ENCODE peak calls at places on chromosomes 1 and 21, in four cellular contexts. One of them, this sample, is unnamed.

GRCh38 chr1:218686258-218686657 is 341.1 kb downstream of the TGFB2 start:
- DNase-seq in activated CD8-positive, alpha-beta memory T cell treated with anti-CD3 and anti-CD28 coated beads for 4 hours: no peak
- DNase-seq in esophagus muscularis mucosa: no peak
- DNase-seq in astrocyte: peak; percentile 55
- DNase-seq in this sample: no peak

GRCh38 chr1:155086856-155087535 is 8.4 kb downstream of the EFNA3 start:
- DNase-seq in activated CD8-positive, alpha-beta memory T cell treated with anti-CD3 and anti-CD28 coated beads for 4 hours: no peak
- DNase-seq in esophagus muscularis mucosa: no peak
- DNase-seq in astrocyte: no peak
- DNase-seq in this sample: peak; percentile 93

GRCh38 chr1:231203259-231204057 is 37.6 kb upstream of the GNPAT start:
- DNase-seq in activated CD8-positive, alpha-beta memory T cell treated with anti-CD3 and anti-CD28 coated beads for 4 hours: no peak
- DNase-seq in esophagus muscularis mucosa: no peak
- DNase-seq in astrocyte: no peak
- DNase-seq in this sample: no peak

GRCh38 chr1:165645654-165646366 is 14.8 kb downstream of the MGST3 start:
- DNase-seq in activated CD8-positive, alpha-beta memory T cell treated with anti-CD3 and anti-CD28 coated beads for 4 hours: peak; percentile 10
- DNase-seq in esophagus muscularis mucosa: peak; percentile 34
- DNase-seq in astrocyte: no peak
- DNase-seq in this sample: no peak

GRCh38 chr1:199163277-199164069 is 524.6 kb downstream of the PTPRC start:
- DNase-seq in activated CD8-positive, alpha-beta memory T cell treated with anti-CD3 and anti-CD28 coated beads for 4 hours: no peak
- DNase-seq in esophagus muscularis mucosa: no peak
- DNase-seq in astrocyte: no peak
- DNase-seq in this sample: no peak

GRCh38 chr1:53606197-53607095 is 132.5 kb downstream of the GLIS1 start:
- DNase-seq in activated CD8-positive, alpha-beta memory T cell treated with anti-CD3 and anti-CD28 coated beads for 4 hours: no peak
- DNase-seq in esophagus muscularis mucosa: no peak
- DNase-seq in astrocyte: no peak
- DNase-seq in this sample: peak; percentile 75

GRCh38 chr1:167447521-167448136 is 70.7 kb downstream of the CD247 start:
- DNase-seq in activated CD8-positive, alpha-beta memory T cell treated with anti-CD3 and anti-CD28 coated beads for 4 hours: peak; percentile 46
- DNase-seq in esophagus muscularis mucosa: no peak
- DNase-seq in astrocyte: no peak
- DNase-seq in this sample: no peak

GRCh38 chr1:225897595-225898514 is 8.9 kb upstream of the LEFTY1 start:
- DNase-seq in activated CD8-positive, alpha-beta memory T cell treated with anti-CD3 and anti-CD28 coated beads for 4 hours: no peak
- DNase-seq in esophagus muscularis mucosa: no peak
- DNase-seq in astrocyte: no peak
- DNase-seq in this sample: no peak

GRCh38 chr1:185719021-185719420 is 15.2 kb upstream of the HMCN1 start:
- DNase-seq in activated CD8-positive, alpha-beta memory T cell treated with anti-CD3 and anti-CD28 coated beads for 4 hours: no peak
- DNase-seq in esophagus muscularis mucosa: no peak
- DNase-seq in astrocyte: peak; percentile 97
- DNase-seq in this sample: no peak

GRCh38 chr1:167790117-167790516 is 68.3 kb downstream of the MPZL1 start:
- DNase-seq in activated CD8-positive, alpha-beta memory T cell treated with anti-CD3 and anti-CD28 coated beads for 4 hours: no peak
- DNase-seq in esophagus muscularis mucosa: peak; percentile 87
- DNase-seq in astrocyte: no peak
- DNase-seq in this sample: no peak

GRCh38 chr1:244165701-244166100 is 114.6 kb downstream of the ZBTB18 start:
- DNase-seq in activated CD8-positive, alpha-beta memory T cell treated with anti-CD3 and anti-CD28 coated beads for 4 hours: no peak
- DNase-seq in esophagus muscularis mucosa: no peak
- DNase-seq in astrocyte: no peak
- DNase-seq in this sample: no peak

GRCh38 chr1:13700521-13701273 is 709 bp downstream of the PRDM2 start:
- DNase-seq in activated CD8-positive, alpha-beta memory T cell treated with anti-CD3 and anti-CD28 coated beads for 4 hours: no peak
- DNase-seq in esophagus muscularis mucosa: no peak
- DNase-seq in astrocyte: peak; percentile 39
- DNase-seq in this sample: no peak

GRCh38 chr1:92515796-92516201 is 29.1 kb upstream of the GFI1 start:
- DNase-seq in activated CD8-positive, alpha-beta memory T cell treated with anti-CD3 and anti-CD28 coated beads for 4 hours: no peak
- DNase-seq in esophagus muscularis mucosa: no peak
- DNase-seq in astrocyte: no peak
- DNase-seq in this sample: no peak

GRCh38 chr1:23568608-23569383 is 9.5 kb upstream of the ID3 start:
- DNase-seq in activated CD8-positive, alpha-beta memory T cell treated with anti-CD3 and anti-CD28 coated beads for 4 hours: no peak
- DNase-seq in esophagus muscularis mucosa: no peak
- DNase-seq in astrocyte: no peak
- DNase-seq in this sample: no peak

GRCh38 chr1:156480015-156480368 is 20.6 kb downstream of the MEF2D start:
- DNase-seq in activated CD8-positive, alpha-beta memory T cell treated with anti-CD3 and anti-CD28 coated beads for 4 hours: no peak
- DNase-seq in esophagus muscularis mucosa: no peak
- DNase-seq in astrocyte: no peak
- DNase-seq in this sample: no peak

GRCh38 chr1:10862743-10863335 is 66.4 kb upstream of the CASZ1 start:
- DNase-seq in activated CD8-positive, alpha-beta memory T cell treated with anti-CD3 and anti-CD28 coated beads for 4 hours: no peak
- DNase-seq in esophagus muscularis mucosa: no peak
- DNase-seq in astrocyte: no peak
- DNase-seq in this sample: no peak

GRCh38 chr1:167621780-167622179 is 8.3 kb upstream of the RCSD1 start:
- DNase-seq in activated CD8-positive, alpha-beta memory T cell treated with anti-CD3 and anti-CD28 coated beads for 4 hours: no peak
- DNase-seq in esophagus muscularis mucosa: no peak
- DNase-seq in astrocyte: no peak
- DNase-seq in this sample: no peak

GRCh38 chr21:45372732-45373355 is 32.1 kb upstream of the COL18A1 start:
- DNase-seq in activated CD8-positive, alpha-beta memory T cell treated with anti-CD3 and anti-CD28 coated beads for 4 hours: no peak
- DNase-seq in esophagus muscularis mucosa: no peak
- DNase-seq in astrocyte: peak; percentile 61
- DNase-seq in this sample: no peak

GRCh38 chr1:54323324-54323739 is 82.9 kb downstream of the SSBP3 start:
- DNase-seq in activated CD8-positive, alpha-beta memory T cell treated with anti-CD3 and anti-CD28 coated beads for 4 hours: no peak
- DNase-seq in esophagus muscularis mucosa: no peak
- DNase-seq in astrocyte: no peak
- DNase-seq in this sample: no peak

GRCh38 chr1:59290173-59290954 is 6.5 kb upstream of the FGGY start:
- DNase-seq in activated CD8-positive, alpha-beta memory T cell treated with anti-CD3 and anti-CD28 coated beads for 4 hours: no peak
- DNase-seq in esophagus muscularis mucosa: no peak
- DNase-seq in astrocyte: peak; percentile 38
- DNase-seq in this sample: no peak

GRCh38 chr21:41136286-41136685 is 31.7 kb upstream of the BACE2 start:
- DNase-seq in activated CD8-positive, alpha-beta memory T cell treated with anti-CD3 and anti-CD28 coated beads for 4 hours: no peak
- DNase-seq in esophagus muscularis mucosa: no peak
- DNase-seq in astrocyte: no peak
- DNase-seq in this sample: no peak

GRCh38 chr1:34057347-34057746 is 107.7 kb downstream of the CSMD2 start:
- DNase-seq in activated CD8-positive, alpha-beta memory T cell treated with anti-CD3 and anti-CD28 coated beads for 4 hours: no peak
- DNase-seq in esophagus muscularis mucosa: no peak
- DNase-seq in astrocyte: no peak
- DNase-seq in this sample: no peak

GRCh38 chr1:112877741-112878140 is 78.3 kb downstream of the SLC16A1 start:
- DNase-seq in activated CD8-positive, alpha-beta memory T cell treated with anti-CD3 and anti-CD28 coated beads for 4 hours: no peak
- DNase-seq in esophagus muscularis mucosa: no peak
- DNase-seq in astrocyte: no peak
- DNase-seq in this sample: no peak

GRCh38 chr1:60765204-60765603 is 317.2 kb upstream of the NFIA start:
- DNase-seq in activated CD8-positive, alpha-beta memory T cell treated with anti-CD3 and anti-CD28 coated beads for 4 hours: no peak
- DNase-seq in esophagus muscularis mucosa: no peak
- DNase-seq in astrocyte: no peak
- DNase-seq in this sample: no peak

GRCh38 chr21:16264314-16264713 is 534.5 kb downstream of the USP25 start:
- DNase-seq in activated CD8-positive, alpha-beta memory T cell treated with anti-CD3 and anti-CD28 coated beads for 4 hours: no peak
- DNase-seq in esophagus muscularis mucosa: no peak
- DNase-seq in astrocyte: no peak
- DNase-seq in this sample: no peak

GRCh38 chr1:41513388-41513745 is 28.9 kb upstream of the EDN2 start:
- DNase-seq in activated CD8-positive, alpha-beta memory T cell treated with anti-CD3 and anti-CD28 coated beads for 4 hours: no peak
- DNase-seq in esophagus muscularis mucosa: no peak
- DNase-seq in astrocyte: no peak
- DNase-seq in this sample: no peak

GRCh38 chr1:201346337-201346939 is 31.0 kb downstream of the TNNT2 start:
- DNase-seq in activated CD8-positive, alpha-beta memory T cell treated with anti-CD3 and anti-CD28 coated beads for 4 hours: no peak
- DNase-seq in esophagus muscularis mucosa: no peak
- DNase-seq in astrocyte: peak; percentile 27
- DNase-seq in this sample: no peak

GRCh38 chr1:20875198-20875973 is 88.3 kb upstream of the HP1BP3 start:
- DNase-seq in activated CD8-positive, alpha-beta memory T cell treated with anti-CD3 and anti-CD28 coated beads for 4 hours: no peak
- DNase-seq in esophagus muscularis mucosa: no peak
- DNase-seq in astrocyte: no peak
- DNase-seq in this sample: no peak

GRCh38 chr1:6694126-6694713 is 7.4 kb downstream of the DNAJC11 start:
- DNase-seq in activated CD8-positive, alpha-beta memory T cell treated with anti-CD3 and anti-CD28 coated beads for 4 hours: no peak
- DNase-seq in esophagus muscularis mucosa: no peak
- DNase-seq in astrocyte: no peak
- DNase-seq in this sample: no peak

GRCh38 chr1:209746469-209747269 is 9.2 kb upstream of the TRAF3IP3 start:
- DNase-seq in activated CD8-positive, alpha-beta memory T cell treated with anti-CD3 and anti-CD28 coated beads for 4 hours: no peak
- DNase-seq in esophagus muscularis mucosa: no peak
- DNase-seq in astrocyte: no peak
- DNase-seq in this sample: no peak

GRCh38 chr21:42547001-42547905 is 33.6 kb downstream of the SLC37A1 start:
- DNase-seq in activated CD8-positive, alpha-beta memory T cell treated with anti-CD3 and anti-CD28 coated beads for 4 hours: no peak
- DNase-seq in esophagus muscularis mucosa: no peak
- DNase-seq in astrocyte: no peak
- DNase-seq in this sample: no peak

GRCh38 chr21:41196990-41197389 is 29.0 kb downstream of the BACE2 start:
- DNase-seq in activated CD8-positive, alpha-beta memory T cell treated with anti-CD3 and anti-CD28 coated beads for 4 hours: no peak
- DNase-seq in esophagus muscularis mucosa: no peak
- DNase-seq in astrocyte: peak; percentile 47
- DNase-seq in this sample: no peak

GRCh38 chr1:46465981-46466476 is 23.6 kb upstream of the DMBX1 start:
- DNase-seq in activated CD8-positive, alpha-beta memory T cell treated with anti-CD3 and anti-CD28 coated beads for 4 hours: no peak
- DNase-seq in esophagus muscularis mucosa: no peak
- DNase-seq in astrocyte: no peak
- DNase-seq in this sample: no peak

GRCh38 chr1:23376890-23377811 is 7.5 kb upstream of the ZNF436 start:
- DNase-seq in activated CD8-positive, alpha-beta memory T cell treated with anti-CD3 and anti-CD28 coated beads for 4 hours: no peak
- DNase-seq in esophagus muscularis mucosa: no peak
- DNase-seq in astrocyte: peak; percentile 90
- DNase-seq in this sample: peak; percentile 96

GRCh38 chr1:53371851-53372250 is 44.0 kb upstream of the LRP8 start:
- DNase-seq in activated CD8-positive, alpha-beta memory T cell treated with anti-CD3 and anti-CD28 coated beads for 4 hours: no peak
- DNase-seq in esophagus muscularis mucosa: peak; percentile 81
- DNase-seq in astrocyte: no peak
- DNase-seq in this sample: no peak

GRCh38 chr21:26715878-26716506 is 129.2 kb downstream of the ADAMTS1 start:
- DNase-seq in activated CD8-positive, alpha-beta memory T cell treated with anti-CD3 and anti-CD28 coated beads for 4 hours: no peak
- DNase-seq in esophagus muscularis mucosa: no peak
- DNase-seq in astrocyte: peak; percentile 12
- DNase-seq in this sample: no peak

GRCh38 chr21:42373181-42373907 is 7.0 kb upstream of the TFF1 start:
- DNase-seq in activated CD8-positive, alpha-beta memory T cell treated with anti-CD3 and anti-CD28 coated beads for 4 hours: no peak
- DNase-seq in esophagus muscularis mucosa: no peak
- DNase-seq in astrocyte: no peak
- DNase-seq in this sample: no peak

GRCh38 chr1:30191154-30191702 is 532.2 kb downstream of the MATN1 start:
- DNase-seq in activated CD8-positive, alpha-beta memory T cell treated with anti-CD3 and anti-CD28 coated beads for 4 hours: peak; percentile 7
- DNase-seq in esophagus muscularis mucosa: peak; percentile 92
- DNase-seq in astrocyte: peak; percentile 85
- DNase-seq in this sample: peak; percentile 86

GRCh38 chr1:31576201-31576669 is at the start of gene TINAGL1:
- DNase-seq in activated CD8-positive, alpha-beta memory T cell treated with anti-CD3 and anti-CD28 coated beads for 4 hours: no peak
- DNase-seq in esophagus muscularis mucosa: no peak
- DNase-seq in astrocyte: no peak
- DNase-seq in this sample: no peak

This sample was measured in vagina.